ENCODE peak calls at places on chromosomes 7 and 10, in ten cellular contexts. L is fibroblast of lung; F is brain microvascular endothelial cell; T is astrocyte of the cerebellum; E is GM12865; S is GM10248; J is GM20000; V is GM12864; M is CD4-positive, alpha-beta T cell; C is endothelial cell. H is an unnamed sample.

GRCh38 chr7:144001543-144001942 is 1.4 kb downstream of the OR6B1 start:
- DNase-seq in F (no peak), C (no peak), T (no peak), S (no peak), L (no peak), V (no peak), E (no peak), M (no peak), J (no peak), H (no peak)

GRCh38 chr10:63166742-63167258 is 33.7 kb downstream of the NRBF2 start:
- DNase-seq in T (peak), V (peak), E (peak), S (peak), C (peak), J (peak), L (peak), M (no peak), F (peak), H (peak)

GRCh38 chr10:14822879-14823755 is 14.7 kb downstream of the CDNF start:
- DNase-seq in C (peak), E (peak), F (peak), T (peak), V (no peak), S (peak), J (peak), L (peak), M (peak), H (peak)

GRCh38 chr10:86536294-86536861 is 14.8 kb upstream of the WAPL start:
- DNase-seq in V (no peak), C (no peak), E (peak), F (no peak), L (no peak), S (peak), M (peak), J (peak), T (no peak), H (no peak)

GRCh38 chr10:282294-283139 is 147.3 kb downstream of the ZMYND11 start:
- DNase-seq in S (no peak), E (peak), V (no peak), L (peak), T (peak), C (no peak), M (no peak), F (no peak), J (no peak), H (peak)

GRCh38 chr7:36775673-36776072 is 51.4 kb upstream of the AOAH start:
- DNase-seq in E (no peak), J (no peak), M (no peak), V (no peak), F (no peak), T (no peak), S (no peak), L (no peak), C (no peak), H (no peak)

GRCh38 chr10:127874966-127875765 is 17.6 kb downstream of the CLRN3 start:
- DNase-seq in L (no peak), M (no peak), S (no peak), V (no peak), J (no peak), E (no peak), F (no peak), T (no peak), C (no peak), H (no peak)

GRCh38 chr7:120981888-120982615 is 6.5 kb upstream of the CPED1 start:
- DNase-seq in V (no peak), C (no peak), J (no peak), S (no peak), F (peak), M (no peak), T (peak), L (peak), E (no peak), H (peak)

GRCh38 chr7:651032-651728 is 75.3 kb upstream of the DNAAF5 start:
- DNase-seq in F (no peak), E (peak), T (no peak), M (no peak), J (no peak), S (no peak), C (no peak), V (no peak), L (no peak), H (no peak)

GRCh38 chr7:5492249-5493020 is 68.8 kb upstream of the TNRC18 start:
- DNase-seq in C (no peak), E (no peak), T (no peak), V (no peak), F (no peak), M (no peak), S (no peak), J (no peak), L (no peak), H (no peak)

GRCh38 chr7:128450409-128450808 is 5.3 kb upstream of the HILPDA start:
- DNase-seq in E (peak), V (no peak), T (no peak), M (no peak), C (no peak), F (no peak), J (no peak), L (peak), S (no peak), H (no peak)

GRCh38 chr10:122164028-122164601 is 107.0 kb upstream of the BTBD16 start:
- DNase-seq in C (peak), J (no peak), V (no peak), E (no peak), L (peak), S (no peak), M (no peak), F (no peak), T (no peak), H (peak)

GRCh38 chr7:130853503-130854279 is 119.7 kb upstream of the KLF14 start:
- DNase-seq in C (no peak), F (no peak), S (no peak), V (no peak), L (peak), E (no peak), M (no peak), T (no peak), J (no peak), H (peak)

GRCh38 chr10:109664554-109664953 is 258.8 kb downstream of the XPNPEP1 start:
- DNase-seq in M (no peak), S (no peak), V (no peak), T (no peak), E (no peak), C (no peak), J (no peak), L (no peak), F (no peak), H (no peak)

GRCh38 chr7:1558181-1558811 is 2.3 kb upstream of the TMEM184A start:
- DNase-seq in C (no peak), J (no peak), M (no peak), L (no peak), V (no peak), T (no peak), S (no peak), F (no peak), E (no peak), H (no peak)

GRCh38 chr10:44976352-44977198 is 2.0 kb downstream of the DEPP1 start:
- DNase-seq in L (no peak), M (no peak), C (no peak), V (no peak), S (no peak), E (no peak), F (no peak), J (no peak), T (no peak), H (no peak)

GRCh38 chr10:123621910-123622309 is 44.2 kb upstream of the GPR26 start:
- DNase-seq in F (no peak), E (no peak), S (no peak), M (no peak), J (no peak), V (no peak), L (no peak), C (no peak), T (no peak), H (no peak)

GRCh38 chr10:35600193-35600592 is 4.9 kb upstream of the GJD4 start:
- DNase-seq in F (no peak), T (no peak), L (no peak), E (no peak), C (no peak), S (no peak), V (no peak), M (no peak), J (no peak), H (no peak)

GRCh38 chr7:92797693-92798092 is 38.7 kb downstream of the CDK6 start:
- DNase-seq in C (no peak), L (peak), T (no peak), F (no peak), J (no peak), M (no peak), S (peak), E (peak), V (no peak), H (no peak)

GRCh38 chr10:27390681-27391080 is 113.4 kb upstream of the RAB18 start:
- DNase-seq in F (no peak), L (no peak), C (no peak), M (no peak), T (no peak), E (no peak), J (no peak), V (no peak), S (no peak), H (peak)

GRCh38 chr10:79026806-79027146 is 42.0 kb upstream of the ZMIZ1 start:
- DNase-seq in L (no peak), J (no peak), V (no peak), T (no peak), C (no peak), E (no peak), M (no peak), S (no peak), F (no peak), H (no peak)
- TF ChIP-seq CTCF in L (no peak), J (no peak), V (no peak), T (no peak), C (no peak), E (no peak), M (no peak), S (no peak), F (no peak), H (no peak)

GRCh38 chr7:47087866-47088265 is 494.0 kb downstream of the TNS3 start:
- DNase-seq in E (no peak), T (no peak), L (peak), J (no peak), F (peak), M (no peak), C (no peak), S (no peak), V (no peak), H (peak)

GRCh38 chr7:47092331-47092730 is 489.6 kb downstream of the TNS3 start:
- DNase-seq in F (no peak), C (no peak), S (no peak), T (no peak), V (no peak), J (no peak), L (peak), E (no peak), M (no peak), H (no peak)

GRCh38 chr7:47091141-47091540 is 490.8 kb downstream of the TNS3 start:
- DNase-seq in S (no peak), M (no peak), T (no peak), J (no peak), L (peak), V (no peak), E (no peak), C (no peak), F (peak), H (peak)

GRCh38 chr7:47088329-47089067 is 493.4 kb downstream of the TNS3 start:
- DNase-seq in M (no peak), E (peak), F (peak), V (no peak), T (peak), J (peak), L (peak), S (peak), C (peak), H (peak)

GRCh38 chr7:47089068-47089417 is 492.9 kb downstream of the TNS3 start:
- DNase-seq in C (no peak), J (no peak), E (no peak), F (no peak), V (no peak), T (no peak), M (no peak), L (no peak), S (no peak), H (no peak)
- TF ChIP-seq CTCF in C (no peak), J (no peak), E (no peak), F (no peak), V (no peak), T (no peak), M (no peak), L (no peak), S (peak), H (no peak)

DNA sequence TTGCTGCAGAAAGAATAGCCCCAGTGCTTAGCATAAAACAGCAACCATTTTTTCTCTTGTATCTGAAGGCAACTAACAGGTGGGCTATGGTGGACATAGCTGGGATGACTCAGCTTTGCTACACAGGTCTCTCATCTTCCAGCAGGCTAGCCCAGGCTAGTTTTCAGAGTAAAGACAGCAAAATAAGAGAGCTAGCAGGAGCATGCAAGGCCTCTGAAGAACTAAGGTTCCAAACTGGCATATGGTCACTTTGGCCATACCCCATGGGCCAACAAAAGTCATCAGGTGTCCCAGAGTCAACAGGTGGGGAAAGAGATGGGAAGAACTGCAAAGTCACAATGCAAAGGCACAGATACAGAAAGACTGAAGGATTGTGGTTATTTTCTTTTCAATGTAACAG is 571.6 kb upstream of the MGMT start:
- DNase-seq in J (no peak), L (no peak), F (no peak), V (no peak), E (no peak), S (no peak), C (no peak), M (no peak), T (no peak), H (no peak)
- TF ChIP-seq CTCF in J (no peak), L (no peak), F (no peak), V (no peak), E (no peak), S (no peak), C (no peak), M (no peak), T (no peak), H (no peak)

GRCh38 chr10:111142082-111142481 is 65.3 kb downstream of the ADRA2A start:
- DNase-seq in S (no peak), L (no peak), C (no peak), M (no peak), E (no peak), T (no peak), V (no peak), F (no peak), J (no peak), H (no peak)
- TF ChIP-seq CTCF in S (no peak), L (no peak), C (no peak), M (no peak), E (peak), T (no peak), V (no peak), F (no peak), J (no peak), H (no peak)

DNA sequence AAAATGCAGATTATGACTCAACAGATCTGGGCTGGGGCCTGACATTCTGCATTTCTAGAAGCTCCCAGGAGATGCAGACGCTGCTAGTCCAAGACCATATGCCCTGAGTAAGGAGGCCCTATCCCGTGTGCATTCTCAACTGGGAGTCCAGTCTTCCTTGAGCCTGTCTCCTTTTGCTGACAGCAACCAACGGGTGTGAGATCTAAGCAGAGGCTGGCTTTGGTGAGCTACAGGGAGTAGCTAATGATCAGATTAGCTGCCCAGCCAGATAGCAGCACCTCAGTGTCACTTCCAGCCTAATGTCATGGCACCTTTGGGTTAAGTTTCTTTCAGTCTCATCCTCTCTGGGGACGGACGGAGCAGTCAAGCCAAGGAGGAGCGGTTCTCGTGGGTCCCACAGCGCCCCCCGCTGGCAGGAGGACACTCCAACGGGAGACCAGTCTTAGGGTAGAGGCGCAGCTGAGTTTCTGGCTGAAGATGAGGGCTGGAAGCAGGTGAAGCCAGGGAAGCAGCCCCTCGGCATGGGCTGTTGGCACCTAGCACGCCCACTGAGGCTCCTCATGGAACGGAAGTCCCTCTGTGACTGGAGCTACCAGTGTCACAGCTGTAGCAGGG is 154.0 kb downstream of the CCDC3 start:
- DNase-seq in F (no peak), E (peak), J (no peak), S (no peak), L (no peak), V (no peak), T (no peak), M (no peak), C (peak), H (no peak)
- TF ChIP-seq CTCF in F (peak), E (peak), J (peak), S (peak), L (no peak), V (peak), T (peak), M (no peak), C (peak), H (peak)

GRCh38 chr10:13373644-13374043 is 25.6 kb upstream of the SEPHS1 start:
- DNase-seq in S (no peak), M (no peak), V (no peak), J (no peak), F (no peak), E (no peak), T (no peak), L (no peak), C (no peak), H (no peak)
- TF ChIP-seq CTCF in S (no peak), M (no peak), V (no peak), J (no peak), F (no peak), E (no peak), T (no peak), L (no peak), C (no peak), H (no peak)

GRCh38 chr7:35749548-35749947 is 51.3 kb upstream of the SEPTIN7 start:
- DNase-seq in J (no peak), F (no peak), M (no peak), L (no peak), T (no peak), S (no peak), E (no peak), C (no peak), V (no peak), H (no peak)
- TF ChIP-seq CTCF in J (no peak), F (no peak), M (no peak), L (no peak), T (no peak), S (no peak), E (no peak), C (no peak), V (no peak), H (no peak)

DNA sequence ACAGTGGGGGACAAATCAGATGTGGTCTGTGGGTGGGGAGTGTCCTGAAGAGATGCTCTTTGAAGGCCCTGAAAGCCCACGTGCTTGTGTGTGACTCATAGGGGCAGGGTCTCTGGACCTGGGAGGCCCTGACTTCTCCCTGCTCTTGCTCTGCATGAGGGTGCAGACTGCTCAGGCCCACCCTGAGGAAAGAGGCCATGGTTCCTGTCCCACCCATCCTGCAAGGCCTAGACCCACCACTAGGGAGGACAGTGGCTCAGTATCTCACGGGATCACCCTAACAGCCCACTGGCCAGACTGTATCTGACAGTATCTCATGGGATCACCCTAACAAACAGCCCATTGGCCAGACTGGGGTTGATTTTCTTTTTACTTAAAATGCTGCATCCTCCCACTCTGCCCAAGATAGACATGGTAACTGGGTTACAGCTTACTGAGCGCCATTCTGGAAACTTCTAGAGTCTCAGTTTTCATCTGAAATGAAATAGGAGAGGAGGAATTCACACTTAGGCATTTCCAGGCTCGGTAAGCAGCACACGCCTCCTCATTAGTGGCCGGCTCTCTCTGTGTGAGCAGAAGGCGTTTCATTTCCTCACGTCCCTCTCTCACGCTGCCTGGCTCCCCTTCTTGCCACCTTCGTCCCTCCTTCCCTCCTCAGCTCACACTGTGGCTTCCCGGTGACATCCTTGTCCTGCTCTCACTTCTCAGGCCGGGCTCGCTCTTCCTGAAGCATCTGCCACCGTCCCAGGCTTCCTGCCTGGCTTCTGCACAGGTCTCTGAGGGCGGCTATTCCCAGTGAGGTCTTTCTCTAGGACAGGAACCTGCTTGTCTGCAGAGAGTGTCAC is 242.6 kb downstream of the GLRX3 start:
- DNase-seq in C (no peak), V (no peak), E (no peak), L (no peak), T (no peak), J (no peak), S (no peak), M (no peak), F (no peak), H (no peak)
- TF ChIP-seq CTCF in C (no peak), V (no peak), E (no peak), L (no peak), T (no peak), J (no peak), S (no peak), M (no peak), F (no peak), H (no peak)

GRCh38 chr7:115479448-115479847 is 551.1 kb downstream of the TFEC start:
- DNase-seq in S (no peak), E (no peak), M (no peak), C (no peak), V (no peak), T (no peak), J (no peak), L (no peak), F (no peak), H (no peak)
- TF ChIP-seq CTCF in S (no peak), E (no peak), M (no peak), C (no peak), V (no peak), T (no peak), J (no peak), L (no peak), F (no peak), H (no peak)

GRCh38 chr10:54002077-54002476 is 799.0 kb downstream of the PCDH15 start:
- DNase-seq in L (no peak), E (no peak), V (no peak), T (no peak), J (no peak), S (no peak), M (no peak), F (no peak), C (no peak), H (no peak)

GRCh38 chr10:53997953-53998352 is 803.1 kb downstream of the PCDH15 start:
- DNase-seq in F (no peak), S (no peak), V (no peak), T (no peak), M (no peak), J (no peak), C (no peak), L (no peak), E (no peak), H (no peak)
- TF ChIP-seq CTCF in F (no peak), S (no peak), V (no peak), T (peak), M (no peak), J (no peak), C (peak), L (peak), E (no peak), H (no peak)

H was measured in foreskin fibroblast.